ENCODE peak calls at places on chromosomes 13 and 19, in nine cellular contexts. One of them, this sample, is unnamed.

GRCh38 chr19:30870861-30871260 is 478.4 kb downstream of the TSHZ3 start:
- DNase-seq in osteocyte: peak
- DNase-seq in astrocyte: no peak
- DNase-seq in left lung: no peak
- DNase-seq in RWPE1: peak
- DNase-seq in retinal pigment epithelial cell: no peak
- DNase-seq in GM10248: no peak
- DNase-seq in thoracic aorta: no peak
- DNase-seq in psoas muscle: no peak
- DNase-seq in this sample: no peak

GRCh38 chr19:57465680-57466381 is 8.9 kb upstream of the VN1R1 start:
- DNase-seq in GM10248: peak
- DNase-seq in thoracic aorta: no peak
- DNase-seq in RWPE1: no peak
- DNase-seq in psoas muscle: no peak
- DNase-seq in astrocyte: no peak
- DNase-seq in osteocyte: no peak
- DNase-seq in left lung: no peak
- DNase-seq in retinal pigment epithelial cell: no peak
- DNase-seq in this sample: no peak

GRCh38 chr13:19888799-19889198 is 25.4 kb upstream of the ZMYM5 start:
- DNase-seq in retinal pigment epithelial cell: no peak
- DNase-seq in GM10248: no peak
- DNase-seq in psoas muscle: no peak
- DNase-seq in thoracic aorta: no peak
- DNase-seq in RWPE1: no peak
- DNase-seq in astrocyte: no peak
- DNase-seq in left lung: no peak
- DNase-seq in osteocyte: no peak
- DNase-seq in this sample: no peak

GRCh38 chr13:98297043-98297442 is 120.0 kb upstream of the RNF113B start:
- DNase-seq in osteocyte: no peak
- DNase-seq in GM10248: no peak
- DNase-seq in thoracic aorta: no peak
- DNase-seq in astrocyte: no peak
- DNase-seq in RWPE1: no peak
- DNase-seq in retinal pigment epithelial cell: no peak
- DNase-seq in left lung: no peak
- DNase-seq in psoas muscle: no peak
- DNase-seq in this sample: no peak

GRCh38 chr13:80010286-80010831 is 330.6 kb downstream of the SPRY2 start:
- DNase-seq in astrocyte: no peak
- DNase-seq in retinal pigment epithelial cell: no peak
- DNase-seq in psoas muscle: no peak
- DNase-seq in osteocyte: no peak
- DNase-seq in thoracic aorta: no peak
- DNase-seq in left lung: no peak
- DNase-seq in GM10248: no peak
- DNase-seq in RWPE1: no peak
- DNase-seq in this sample: no peak

GRCh38 chr13:42893346-42893745 is 98.7 kb downstream of the EPSTI1 start:
- DNase-seq in GM10248: no peak
- DNase-seq in RWPE1: peak
- DNase-seq in osteocyte: no peak
- DNase-seq in psoas muscle: no peak
- DNase-seq in thoracic aorta: no peak
- DNase-seq in left lung: no peak
- DNase-seq in astrocyte: peak
- DNase-seq in retinal pigment epithelial cell: no peak
- DNase-seq in this sample: no peak

GRCh38 chr13:60114499-60115028 is 49.2 kb downstream of the DIAPH3 start:
- DNase-seq in thoracic aorta: no peak
- DNase-seq in RWPE1: no peak
- DNase-seq in psoas muscle: no peak
- DNase-seq in osteocyte: no peak
- DNase-seq in astrocyte: no peak
- DNase-seq in GM10248: no peak
- DNase-seq in retinal pigment epithelial cell: no peak
- DNase-seq in left lung: no peak
- DNase-seq in this sample: no peak

GRCh38 chr13:98509271-98510155 is 67.4 kb downstream of the STK24 start:
- DNase-seq in retinal pigment epithelial cell: peak
- DNase-seq in RWPE1: peak
- DNase-seq in osteocyte: peak
- DNase-seq in astrocyte: peak
- DNase-seq in left lung: peak
- DNase-seq in GM10248: no peak
- DNase-seq in thoracic aorta: peak
- DNase-seq in psoas muscle: no peak
- DNase-seq in this sample: no peak

GRCh38 chr13:66212511-66212910 is 1017.6 kb downstream of the PCDH9 start:
- DNase-seq in astrocyte: no peak
- DNase-seq in osteocyte: no peak
- DNase-seq in GM10248: no peak
- DNase-seq in left lung: no peak
- DNase-seq in RWPE1: no peak
- DNase-seq in psoas muscle: no peak
- DNase-seq in thoracic aorta: no peak
- DNase-seq in retinal pigment epithelial cell: no peak
- DNase-seq in this sample: no peak

GRCh38 chr13:77698211-77699058 is 948 bp downstream of the SLAIN1 start:
- DNase-seq in astrocyte: no peak
- DNase-seq in thoracic aorta: no peak
- DNase-seq in left lung: peak
- DNase-seq in retinal pigment epithelial cell: no peak
- DNase-seq in GM10248: peak
- DNase-seq in psoas muscle: peak
- DNase-seq in RWPE1: no peak
- DNase-seq in osteocyte: no peak
- DNase-seq in this sample: peak

GRCh38 chr13:112333756-112334543 is 42.2 kb upstream of the SPACA7 start:
- DNase-seq in astrocyte: no peak
- DNase-seq in psoas muscle: no peak
- DNase-seq in GM10248: no peak
- DNase-seq in RWPE1: peak
- DNase-seq in thoracic aorta: no peak
- DNase-seq in retinal pigment epithelial cell: no peak
- DNase-seq in left lung: no peak
- DNase-seq in osteocyte: no peak
- DNase-seq in this sample: no peak

GRCh38 chr19:40213251-40213793 is 4.9 kb downstream of the TTC9B start:
- DNase-seq in osteocyte: no peak
- DNase-seq in thoracic aorta: no peak
- DNase-seq in RWPE1: no peak
- DNase-seq in retinal pigment epithelial cell: no peak
- DNase-seq in astrocyte: no peak
- DNase-seq in psoas muscle: no peak
- DNase-seq in left lung: no peak
- DNase-seq in GM10248: no peak
- DNase-seq in this sample: no peak

GRCh38 chr13:94696171-94696570 is 16.2 kb downstream of the SOX21 start:
- DNase-seq in osteocyte: no peak
- DNase-seq in GM10248: no peak
- DNase-seq in RWPE1: no peak
- DNase-seq in retinal pigment epithelial cell: no peak
- DNase-seq in psoas muscle: no peak
- DNase-seq in astrocyte: no peak
- DNase-seq in thoracic aorta: no peak
- DNase-seq in left lung: no peak
- DNase-seq in this sample: no peak

GRCh38 chr13:42548731-42549554 is 25.0 kb upstream of the TNFSF11 start:
- DNase-seq in left lung: no peak
- DNase-seq in astrocyte: peak
- DNase-seq in psoas muscle: no peak
- DNase-seq in RWPE1: no peak
- DNase-seq in osteocyte: no peak
- DNase-seq in retinal pigment epithelial cell: no peak
- DNase-seq in thoracic aorta: no peak
- DNase-seq in GM10248: peak
- DNase-seq in this sample: no peak

GRCh38 chr13:33519561-33520479 is 234.3 kb upstream of the STARD13 start:
- DNase-seq in retinal pigment epithelial cell: peak
- DNase-seq in GM10248: no peak
- DNase-seq in thoracic aorta: no peak
- DNase-seq in psoas muscle: no peak
- DNase-seq in astrocyte: peak
- DNase-seq in osteocyte: no peak
- DNase-seq in RWPE1: no peak
- DNase-seq in left lung: no peak
- DNase-seq in this sample: no peak

GRCh38 chr19:20422216-20422615 is 143.4 kb downstream of the ZNF737 start:
- DNase-seq in left lung: no peak
- DNase-seq in RWPE1: no peak
- DNase-seq in retinal pigment epithelial cell: peak
- DNase-seq in astrocyte: no peak
- DNase-seq in thoracic aorta: no peak
- DNase-seq in GM10248: no peak
- DNase-seq in psoas muscle: no peak
- DNase-seq in osteocyte: no peak
- DNase-seq in this sample: no peak

GRCh38 chr19:57587529-57587928 is 3.6 kb downstream of the ZIK1 start:
- DNase-seq in left lung: no peak
- DNase-seq in RWPE1: peak
- DNase-seq in osteocyte: no peak
- DNase-seq in GM10248: no peak
- DNase-seq in astrocyte: peak
- DNase-seq in thoracic aorta: no peak
- DNase-seq in psoas muscle: no peak
- DNase-seq in retinal pigment epithelial cell: no peak
- DNase-seq in this sample: no peak

GRCh38 chr13:70864731-70865130 is 756.5 kb upstream of the KLHL1 start:
- DNase-seq in RWPE1: no peak
- DNase-seq in astrocyte: no peak
- DNase-seq in osteocyte: no peak
- DNase-seq in psoas muscle: no peak
- DNase-seq in left lung: no peak
- DNase-seq in thoracic aorta: no peak
- DNase-seq in GM10248: no peak
- DNase-seq in retinal pigment epithelial cell: no peak
- DNase-seq in this sample: no peak
- TF ChIP-seq CTCF in RWPE1: no peak
- TF ChIP-seq CTCF in astrocyte: no peak
- TF ChIP-seq CTCF in osteocyte: no peak
- TF ChIP-seq CTCF in psoas muscle: no peak
- TF ChIP-seq CTCF in left lung: no peak
- TF ChIP-seq CTCF in thoracic aorta: no peak
- TF ChIP-seq CTCF in GM10248: no peak
- TF ChIP-seq CTCF in retinal pigment epithelial cell: no peak
- TF ChIP-seq CTCF in this sample: no peak

DNA sequence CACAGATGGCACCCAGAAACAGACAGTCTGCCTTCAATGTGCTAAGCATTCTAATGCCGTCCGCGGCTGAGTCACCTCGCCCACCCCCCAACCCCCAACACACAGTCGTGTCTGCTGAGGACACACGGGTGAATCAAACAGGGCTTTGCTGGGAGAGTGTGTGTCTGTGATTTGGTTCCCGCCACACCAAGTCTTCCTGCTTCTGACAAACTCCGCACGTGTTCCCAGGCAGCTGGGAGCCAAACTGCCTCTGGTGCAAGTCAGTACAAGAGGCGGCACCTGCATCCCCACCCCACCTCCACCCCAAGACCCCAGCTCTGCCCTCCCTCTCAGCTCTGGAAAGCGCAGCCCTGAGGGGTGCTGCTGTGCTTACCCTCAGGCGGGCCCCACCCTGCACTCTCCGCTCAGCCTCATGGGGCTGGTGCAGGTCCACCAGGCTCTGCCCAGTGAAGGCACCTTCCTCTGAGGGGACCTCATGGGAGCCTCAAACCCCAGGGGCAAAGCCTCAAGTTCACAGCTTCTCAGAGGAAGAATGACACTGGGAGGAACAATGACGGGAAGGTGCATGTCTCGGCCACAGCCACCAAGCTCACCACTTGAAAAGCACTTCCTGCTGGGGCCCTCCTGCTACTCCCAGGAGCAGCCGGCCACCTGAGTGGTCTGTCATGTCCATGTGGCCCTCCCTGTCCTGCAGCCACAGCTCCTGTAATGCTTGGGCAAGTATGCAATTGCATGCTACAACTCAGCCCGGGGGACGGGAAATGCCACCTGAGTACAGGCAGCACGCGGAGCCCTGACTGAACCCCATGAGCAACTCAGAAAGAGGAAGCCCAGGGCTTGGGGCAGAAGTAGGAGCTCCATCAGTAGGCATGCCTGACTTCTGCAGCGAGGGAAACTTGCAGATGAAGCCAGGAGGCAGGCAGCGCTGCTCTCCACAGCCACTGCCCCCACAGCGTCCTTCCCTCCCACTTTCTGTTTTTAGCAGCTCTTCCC is 15.1 kb upstream of the SLC35E1 start:
- DNase-seq in osteocyte: no peak
- DNase-seq in thoracic aorta: no peak
- DNase-seq in astrocyte: peak
- DNase-seq in RWPE1: no peak
- DNase-seq in retinal pigment epithelial cell: no peak
- DNase-seq in GM10248: peak
- DNase-seq in left lung: peak
- DNase-seq in psoas muscle: no peak
- DNase-seq in this sample: no peak
- TF ChIP-seq CTCF in osteocyte: no peak
- TF ChIP-seq CTCF in thoracic aorta: no peak
- TF ChIP-seq CTCF in astrocyte: no peak
- TF ChIP-seq CTCF in RWPE1: no peak
- TF ChIP-seq CTCF in retinal pigment epithelial cell: no peak
- TF ChIP-seq CTCF in GM10248: no peak
- TF ChIP-seq CTCF in left lung: no peak
- TF ChIP-seq CTCF in psoas muscle: no peak
- TF ChIP-seq CTCF in this sample: no peak

GRCh38 chr13:21917046-21918010 is 246.5 kb downstream of the FGF9 start:
- DNase-seq in thoracic aorta: no peak
- DNase-seq in left lung: no peak
- DNase-seq in retinal pigment epithelial cell: no peak
- DNase-seq in RWPE1: no peak
- DNase-seq in psoas muscle: no peak
- DNase-seq in GM10248: no peak
- DNase-seq in osteocyte: no peak
- DNase-seq in astrocyte: no peak
- DNase-seq in this sample: no peak
- TF ChIP-seq CTCF in thoracic aorta: no peak
- TF ChIP-seq CTCF in left lung: no peak
- TF ChIP-seq CTCF in retinal pigment epithelial cell: no peak
- TF ChIP-seq CTCF in RWPE1: no peak
- TF ChIP-seq CTCF in psoas muscle: no peak
- TF ChIP-seq CTCF in GM10248: no peak
- TF ChIP-seq CTCF in osteocyte: no peak
- TF ChIP-seq CTCF in astrocyte: no peak
- TF ChIP-seq CTCF in this sample: no peak

DNA sequence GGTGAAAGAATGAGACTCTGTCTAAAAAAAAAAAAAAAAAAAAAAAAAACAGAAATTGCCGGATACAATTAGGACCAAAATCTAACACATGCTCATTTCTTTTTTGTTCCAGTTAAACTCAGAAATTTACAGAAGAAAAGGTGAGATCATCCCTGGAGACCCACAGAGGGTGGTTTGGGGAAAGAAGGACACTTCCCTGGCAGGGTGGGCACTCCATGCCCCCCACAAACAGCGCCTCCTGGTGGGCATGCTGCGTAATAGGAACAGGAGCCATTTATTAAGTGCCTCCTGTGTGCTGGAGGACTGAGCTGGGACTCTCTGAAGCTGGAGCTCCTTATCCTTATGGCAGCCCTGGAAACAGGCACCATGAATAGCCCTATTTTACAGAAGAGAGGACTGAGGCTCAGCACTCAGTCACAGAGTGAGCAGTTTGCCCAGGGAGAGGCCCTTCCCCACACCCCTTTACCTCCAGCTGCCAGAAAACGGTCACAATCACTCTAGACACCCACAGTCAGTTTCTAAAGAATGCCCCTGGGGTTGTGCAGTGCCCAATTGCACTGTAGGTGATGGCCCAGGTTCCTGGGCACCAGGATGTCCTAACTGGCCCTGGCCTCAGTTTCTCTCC is 10.1 kb downstream of the C19orf38 start:
- DNase-seq in psoas muscle: no peak
- DNase-seq in thoracic aorta: no peak
- DNase-seq in GM10248: peak
- DNase-seq in left lung: no peak
- DNase-seq in astrocyte: no peak
- DNase-seq in osteocyte: no peak
- DNase-seq in RWPE1: no peak
- DNase-seq in retinal pigment epithelial cell: no peak
- DNase-seq in this sample: no peak
- TF ChIP-seq CTCF in psoas muscle: peak
- TF ChIP-seq CTCF in thoracic aorta: peak
- TF ChIP-seq CTCF in GM10248: peak
- TF ChIP-seq CTCF in left lung: peak
- TF ChIP-seq CTCF in astrocyte: peak
- TF ChIP-seq CTCF in osteocyte: peak
- TF ChIP-seq CTCF in RWPE1: peak
- TF ChIP-seq CTCF in retinal pigment epithelial cell: peak
- TF ChIP-seq CTCF in this sample: peak

This sample was measured in type B pancreatic cell.